ENCODE peak calls at places on chromosomes 13 and 19, in ten cellular contexts. J is AG04450, D is coronary artery, R is cardiac fibroblast, Z is ascending aorta, M is choroid plexus epithelial cell, L is upper lobe of right lung, B is heart right ventricle, K is IMR-90, A is fibroblast of mammary gland. I is an unnamed sample.

GRCh38 chr13:50396001-50396400 is 380.8 kb downstream of the KCNRG start:
- DNase-seq in B (no peak), A (no peak), L (no peak), K (no peak), R (no peak), D (no peak), Z (no peak), M (no peak), J (no peak), I (peak; percentile 99)

GRCh38 chr13:45951724-45952123 is 100.2 kb upstream of the SIAH3 start:
- DNase-seq in J (no peak), R (peak; percentile 18), K (peak; percentile 20), M (peak; percentile 13), D (no peak), Z (no peak), A (peak; percentile 37), L (no peak), B (no peak), I (peak; percentile 27)

GRCh38 chr13:45340422-45341033 is 455 bp downstream of the TPT1 start:
- DNase-seq in R (peak; percentile 95), B (peak; percentile 93), Z (peak; percentile 69), A (peak; percentile 91), D (peak; percentile 96), J (peak; percentile 85), K (peak; percentile 91), M (peak; percentile 96), L (peak; percentile 97), I (peak; percentile 86)

GRCh38 chr19:56720281-56720680 is 48.7 kb upstream of the ZNF835 start:
- DNase-seq in B (peak; percentile 13), Z (no peak), K (no peak), J (no peak), M (no peak), D (no peak), R (peak; percentile 1), L (no peak), A (no peak), I (no peak)

GRCh38 chr13:21069561-21070004 is 8.2 kb upstream of the LATS2 start:
- DNase-seq in Z (no peak), J (peak; percentile 88), A (peak; percentile 98), B (no peak), D (no peak), L (no peak), K (peak; percentile 99), R (peak; percentile 98), M (peak; percentile 97), I (peak; percentile 91)

GRCh38 chr13:111006508-111007031 is 91.7 kb upstream of the ANKRD10 start:
- DNase-seq in K (peak; percentile 84), M (peak; percentile 97), R (peak; percentile 79), L (peak; percentile 70), A (peak; percentile 88), Z (peak; percentile 73), B (peak; percentile 70), J (no peak), D (peak; percentile 91), I (peak; percentile 20)

GRCh38 chr19:2127758-2128157 is 23.6 kb downstream of the AP3D1 start:
- DNase-seq in Z (no peak), R (no peak), K (no peak), L (no peak), M (no peak), B (peak; percentile 77), A (no peak), D (no peak), J (no peak), I (no peak)

GRCh38 chr19:32519023-32519422 is 62.0 kb upstream of the PDCD5 start:
- DNase-seq in K (no peak), A (no peak), B (no peak), J (no peak), D (no peak), L (no peak), Z (no peak), R (peak; percentile 45), M (peak; percentile 41), I (no peak)

GRCh38 chr13:43787998-43788397 is 1.2 kb upstream of the ENOX1 start:
- DNase-seq in Z (no peak), A (peak; percentile 75), L (no peak), R (peak; percentile 84), M (peak; percentile 78), D (no peak), K (peak; percentile 52), B (no peak), J (no peak), I (peak; percentile 65)

GRCh38 chr19:644363-644762 is 4.7 kb downstream of the FGF22 start:
- DNase-seq in R (no peak), J (no peak), A (no peak), L (no peak), Z (no peak), D (no peak), K (no peak), M (no peak), B (no peak), I (no peak)

GRCh38 chr19:46491975-46492682 is 3.5 kb downstream of the PNMA8B start:
- DNase-seq in J (no peak), B (no peak), L (no peak), M (no peak), Z (no peak), K (no peak), A (no peak), R (no peak), D (no peak), I (no peak)

GRCh38 chr19:15469513-15470297 is 5.4 kb upstream of the RASAL3 start:
- DNase-seq in A (no peak), J (no peak), B (no peak), L (peak; percentile 63), K (no peak), M (no peak), Z (no peak), D (no peak), R (peak; percentile 20), I (no peak)
- H3K4me3 ChIP-seq in A (no peak overlapping the region), J (peak overlapping the region; percentile 29), B (peak overlapping the region; percentile 19), L (peak overlapping the region; percentile 42), K (no peak overlapping the region), M (peak overlapping the region; percentile 36), Z (peak overlapping the region; percentile 42), D (peak overlapping the region; percentile 64), R (peak overlapping the region; percentile 30), I (no peak overlapping the region)

DNA sequence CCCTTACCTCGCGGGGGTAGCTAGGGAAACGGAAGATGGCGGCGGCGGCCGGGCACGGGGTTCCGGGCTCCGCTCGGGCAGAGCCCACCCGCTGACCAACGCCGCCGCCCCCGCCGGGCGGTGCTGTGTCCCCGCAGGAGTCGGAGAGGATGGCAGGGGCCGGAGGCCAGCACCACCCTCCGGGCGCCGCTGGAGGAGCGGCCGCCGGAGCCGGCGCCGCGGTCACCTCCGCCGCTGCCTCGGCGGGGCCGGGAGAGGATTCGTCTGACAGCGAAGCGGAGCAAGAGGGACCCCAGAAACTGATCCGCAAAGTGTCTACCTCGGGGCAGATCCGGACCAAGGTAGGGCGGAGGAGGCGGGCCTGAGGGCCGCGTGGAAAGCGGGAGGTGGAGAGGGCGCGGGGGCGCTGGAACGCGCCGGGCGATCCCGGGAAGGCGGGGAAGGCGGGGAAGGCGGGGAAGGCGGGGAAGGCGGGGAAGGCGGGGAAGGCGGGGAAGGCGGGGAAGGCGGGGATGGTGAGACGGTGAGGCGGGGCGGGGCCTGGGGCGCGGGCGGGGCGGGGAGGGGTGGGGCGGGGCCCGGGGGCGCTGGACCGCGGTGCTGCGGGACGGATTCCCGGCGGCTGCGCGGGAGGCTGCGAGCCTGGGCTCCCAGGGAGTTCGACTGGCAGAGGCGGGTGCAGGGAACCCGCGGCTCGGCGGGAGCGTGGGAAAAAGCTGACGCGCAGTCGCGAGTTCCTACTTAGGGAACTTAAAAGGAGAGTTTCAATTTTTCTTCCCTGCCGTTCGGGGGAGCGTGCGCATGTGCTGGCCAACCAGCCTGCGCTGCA is at the start of gene DGKH:
- DNase-seq in Z (peak; percentile 30), B (peak; percentile 87), A (peak; percentile 70), M (peak; percentile 88), K (peak; percentile 78), J (no peak), D (peak; percentile 91), L (peak; percentile 92), R (peak; percentile 66), I (peak; percentile 80)
- TF ChIP-seq CTCF in Z (peak; percentile 30), B (peak; percentile 20), A (no peak), M (no peak), K (peak; percentile 31), J (no peak), D (peak; percentile 8), L (peak; percentile 32), R (no peak), I (no peak)

GRCh38 chr13:97977376-97977705 is 23.9 kb downstream of the IPO5 start:
- DNase-seq in D (no peak), L (no peak), Z (no peak), J (no peak), K (no peak), R (peak; percentile 32), M (peak; percentile 38), A (peak; percentile 25), B (no peak), I (no peak)
- H3K4me3 ChIP-seq in D (peak overlapping the region; percentile 97), L (peak overlapping the region; percentile 83), Z (peak overlapping the region; percentile 64), J (peak overlapping the region; percentile 93), K (peak overlapping the region; percentile 98), R (peak overlapping the region; percentile 92), M (peak overlapping the region; percentile 86), A (peak overlapping the region; percentile 90), B (peak overlapping the region; percentile 73), I (peak overlapping the region; percentile 90)

GRCh38 chr19:6772028-6772865 is at the start of gene VAV1:
- DNase-seq in J (no peak), B (peak; percentile 61), A (no peak), L (peak; percentile 89), M (no peak), D (no peak), R (no peak), K (no peak), Z (peak; percentile 21), I (no peak)
- TF ChIP-seq CTCF in J (no peak), B (no peak), A (no peak), L (peak; percentile 15), M (peak; percentile 21), D (no peak), R (no peak), K (no peak), Z (no peak), I (no peak)